ENCODE peak calls at places on chromosomes 5 and 9, in six cellular contexts. I is A549, Y is HCT116, L is Panc1, P is GM23338, B is SK-N-SH. M is an unnamed sample.

GRCh38 chr9:135736265-135736978 is 34.4 kb downstream of the KCNT1 start:
- DNase-seq in L (no peak), B (peak), P (peak), I (no peak), Y (no peak), M (no peak)

GRCh38 chr9:5042661-5043178 is 57.6 kb downstream of the JAK2 start:
- DNase-seq in Y (no peak), I (no peak), L (no peak), P (peak), B (peak), M (no peak)

GRCh38 chr5:38379360-38379827 is 121.0 kb downstream of the EGFLAM start:
- DNase-seq in I (no peak), Y (no peak), L (no peak), B (no peak), P (peak), M (no peak)

GRCh38 chr5:135493406-135494180 is 41.4 kb upstream of the TIFAB start:
- DNase-seq in P (peak), B (no peak), I (peak), Y (peak), L (no peak), M (no peak)

GRCh38 chr5:538801-539468 is 14.7 kb upstream of the SLC9A3 start:
- DNase-seq in P (no peak), B (no peak), Y (no peak), I (no peak), L (no peak), M (no peak)

GRCh38 chr5:55904152-55904551 is 53.0 kb downstream of the IL31RA start:
- DNase-seq in I (no peak), L (no peak), B (no peak), Y (no peak), P (no peak), M (no peak)

GRCh38 chr5:139566611-139567010 is 5.5 kb downstream of the UBE2D2 start:
- DNase-seq in B (no peak), L (no peak), P (no peak), I (no peak), Y (no peak), M (no peak)

GRCh38 chr5:87103616-87104287 is 163.9 kb upstream of the RASA1 start:
- DNase-seq in B (no peak), P (no peak), Y (no peak), I (no peak), L (no peak), M (no peak)

GRCh38 chr5:76403963-76404693 is 1.0 kb downstream of the IQGAP2 start:
- DNase-seq in P (peak), I (peak), Y (no peak), L (no peak), B (no peak), M (peak)

GRCh38 chr5:27158775-27159174 is 120.4 kb upstream of the CDH9 start:
- DNase-seq in L (no peak), Y (no peak), P (no peak), I (no peak), B (no peak), M (no peak)

GRCh38 chr9:85290019-85290418 is 451.7 kb downstream of the AGTPBP1 start:
- DNase-seq in I (no peak), B (no peak), Y (no peak), L (no peak), P (no peak), M (no peak)

DNA sequence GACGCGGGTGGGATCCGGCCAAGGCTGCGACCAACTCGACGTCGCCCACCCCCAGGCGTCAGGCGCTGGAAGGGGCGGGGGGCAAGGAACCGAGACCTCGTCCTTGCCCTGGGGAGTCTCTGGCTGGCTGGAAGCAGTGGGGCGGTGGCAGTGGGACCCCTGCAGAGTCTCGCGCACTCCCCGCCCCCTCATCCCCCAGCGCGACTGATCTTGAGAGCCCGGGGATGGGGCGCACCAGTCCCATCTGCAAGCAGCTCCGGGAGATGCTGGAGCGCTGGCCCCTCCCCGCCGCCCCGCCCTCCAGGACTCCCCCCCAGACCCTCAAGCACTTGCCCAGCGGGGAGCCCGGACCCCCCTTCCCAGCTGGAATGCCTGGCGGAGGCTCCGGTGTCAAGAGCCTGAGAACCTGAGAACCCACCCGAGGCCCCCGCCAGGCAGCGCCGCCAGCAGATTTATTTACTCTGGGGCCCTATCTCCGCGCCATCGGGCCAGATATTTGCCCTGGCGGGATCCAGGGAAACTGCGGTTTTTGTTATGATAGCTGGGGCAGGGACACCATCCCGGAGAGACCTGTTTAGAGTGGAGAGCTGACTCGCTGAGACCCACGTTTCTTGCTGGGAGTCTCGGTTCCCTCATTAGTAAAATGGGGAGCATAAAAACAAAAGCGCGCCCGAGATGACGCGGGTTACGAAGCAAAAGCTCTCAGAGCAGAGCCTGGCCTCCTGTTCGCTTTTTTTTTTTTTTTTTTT is 1.2 kb downstream of the PRRT1B start:
- DNase-seq in B (peak), P (peak), I (no peak), L (no peak), Y (no peak), M (no peak)
- H3K4me3 ChIP-seq in B (peak), P (peak), I (peak), L (peak), Y (no peak), M (no peak)

GRCh38 chr5:179585903-179586511 is 35.7 kb downstream of the RUFY1 start:
- DNase-seq in I (no peak), B (no peak), P (no peak), Y (no peak), L (no peak), M (peak)
- TF ChIP-seq CTCF in I (no peak), B (no peak), P (no peak), Y (no peak), L (no peak), M (no peak)

GRCh38 chr5:61275841-61276240 is 56.2 kb upstream of the ZSWIM6 start:
- DNase-seq in Y (no peak), L (no peak), P (no peak), B (no peak), I (peak), M (peak)
- TF ChIP-seq REST in Y (no peak), L (no peak), P (no peak), B (no peak), I (no peak), M (no peak)

GRCh38 chr5:115424446-115424845 is 120.1 kb downstream of the FEM1C start:
- DNase-seq in B (no peak), I (no peak), L (no peak), Y (no peak), P (no peak), M (no peak)

GRCh38 chr5:115419794-115420585 is 123.5 kb upstream of the CCDC112 start:
- DNase-seq in B (no peak), I (peak), P (peak), Y (peak), L (no peak), M (peak)

GRCh38 chr5:115424030-115424429 is 120.5 kb downstream of the FEM1C start:
- DNase-seq in L (no peak), Y (no peak), B (no peak), P (no peak), I (no peak), M (no peak)

GRCh38 chr5:115423051-115423450 is 121.5 kb downstream of the FEM1C start:
- DNase-seq in B (no peak), L (no peak), I (no peak), Y (no peak), P (no peak), M (no peak)

GRCh38 chr5:115423541-115423940 is 121.0 kb downstream of the FEM1C start:
- DNase-seq in B (no peak), L (no peak), I (peak), P (no peak), Y (no peak), M (no peak)
- H3K4me3 ChIP-seq in B (no peak), L (no peak), I (no peak), P (no peak), Y (peak), M (no peak)

DNA sequence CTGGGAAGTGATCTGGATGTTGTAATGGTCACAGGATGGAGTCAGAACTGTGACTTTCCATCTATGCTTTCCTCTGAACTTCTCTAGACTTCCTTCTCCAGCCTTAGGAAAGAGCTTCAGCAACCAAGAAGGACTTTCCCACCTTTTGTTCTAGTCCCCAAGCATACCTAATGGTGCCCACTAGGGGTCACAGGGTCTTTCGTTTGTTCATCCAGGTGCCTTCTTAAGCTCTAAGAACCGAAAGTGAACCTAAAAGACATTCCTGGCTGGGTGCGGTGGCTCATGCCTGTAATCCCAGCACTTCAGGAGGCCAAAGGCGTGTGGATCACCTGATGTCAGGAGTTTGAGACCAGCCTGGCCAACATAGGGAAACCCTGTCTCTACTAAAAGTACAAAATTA is 1.8 kb upstream of the WNT8A start:
- DNase-seq in P (peak), Y (no peak), L (no peak), I (no peak), B (no peak), M (no peak)
- TF ChIP-seq CTCF in P (peak), Y (peak), L (no peak), I (no peak), B (no peak), M (no peak)

DNA sequence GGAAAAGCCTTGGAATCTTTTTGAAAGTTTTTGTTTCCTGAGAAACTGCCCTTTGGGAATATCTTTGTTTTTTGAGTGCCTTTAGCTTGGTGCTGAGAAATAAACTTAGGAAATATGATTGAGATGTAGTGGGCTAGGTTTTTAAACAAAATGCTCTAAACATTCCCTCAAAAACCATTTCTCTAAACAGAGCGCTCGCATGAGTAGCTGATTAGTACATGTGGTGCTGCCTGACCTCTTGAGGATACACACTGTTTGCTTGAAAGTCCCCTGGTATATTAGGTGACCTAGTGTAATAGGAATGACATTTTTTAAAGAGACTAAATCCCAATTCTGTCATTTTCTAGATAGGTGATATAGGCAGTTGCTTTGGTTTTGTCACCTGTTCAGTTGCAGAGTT is 132.3 kb downstream of the ADAMTSL1 start:
- DNase-seq in B (no peak), Y (no peak), I (no peak), P (no peak), L (no peak), M (no peak)
- TF ChIP-seq REST in B (no peak), Y (no peak), I (no peak), P (no peak), L (no peak), M (no peak)

DNA sequence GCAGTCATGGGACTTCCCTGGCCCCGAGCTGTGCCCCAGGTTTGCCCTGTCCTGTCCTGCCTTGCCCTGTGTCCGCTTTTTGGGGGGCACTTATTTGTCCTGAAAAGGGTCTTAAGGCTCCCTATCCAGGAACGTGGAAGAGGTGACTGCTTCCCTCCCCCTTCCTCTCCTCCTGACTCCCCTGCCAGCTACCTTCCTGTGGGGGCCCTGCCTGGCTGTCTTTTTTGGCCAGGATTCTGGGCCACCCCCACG is 6.5 kb upstream of the KLF9 start:
- DNase-seq in Y (no peak), I (no peak), P (no peak), B (no peak), L (no peak), M (no peak)
- H3K4me3 ChIP-seq in Y (peak), I (peak), P (peak), B (peak), L (peak), M (peak)